ENCODE peak calls at places on chromosome 17, in nine cellular contexts. S is hepatocyte, J is OCI-LY7, C is PC-9, M is GM23338, R is SK-N-SH, O is PC-3, B is MM.1S, H is HCT116. L is an unnamed sample.

GRCh38 chr17:70855401-70856054 is 686.2 kb downstream of the KCNJ2 start:
- DNase-seq in S (no peak), J (no peak), C (no peak), M (no peak), R (no peak), O (peak; percentile 87), B (no peak), H (no peak), L (no peak)

GRCh38 chr17:38464723-38465419 is 36.6 kb downstream of the ARHGAP23 start:
- DNase-seq in S (peak; percentile 89), J (no peak), C (no peak), M (peak; percentile 21), R (peak; percentile 96), O (no peak), B (no peak), H (peak; percentile 64), L (no peak)

GRCh38 chr17:19003966-19004600 is 481 bp downstream of the FAM83G start:
- DNase-seq in S (peak; percentile 81), J (no peak), C (no peak), M (peak; percentile 65), R (peak; percentile 54), O (no peak), B (peak; percentile 10), H (no peak), L (peak; percentile 52)

GRCh38 chr17:62933986-62934385 is 32.0 kb upstream of the TANC2 start:
- DNase-seq in S (peak; percentile 35), J (no peak), C (no peak), M (no peak), R (no peak), O (no peak), B (no peak), H (no peak), L (no peak)

GRCh38 chr17:42165751-42166150 is 11.0 kb upstream of the RAB5C start:
- DNase-seq in S (no peak), J (no peak), C (no peak), M (no peak), R (no peak), O (no peak), B (no peak), H (no peak), L (no peak)

GRCh38 chr17:74213897-74214386 is 571 bp downstream of the TTYH2 start:
- DNase-seq in S (no peak), J (peak; percentile 54), C (no peak), M (peak; percentile 44), R (no peak), O (no peak), B (no peak), H (no peak), L (no peak)

GRCh38 chr17:15918661-15919259 is 26.2 kb upstream of the ADORA2B start:
- DNase-seq in S (no peak), J (no peak), C (no peak), M (no peak), R (no peak), O (peak; percentile 75), B (no peak), H (no peak), L (no peak)

GRCh38 chr17:37527249-37527851 is 37.7 kb downstream of the DUSP14 start:
- DNase-seq in S (peak; percentile 72), J (peak; percentile 72), C (no peak), M (peak; percentile 92), R (peak; percentile 53), O (peak; percentile 67), B (peak; percentile 63), H (peak; percentile 38), L (peak; percentile 87)

GRCh38 chr17:62792122-62792800 is 15.9 kb downstream of the MARCHF10 start:
- DNase-seq in S (no peak), J (no peak), C (peak; percentile 98), M (no peak), R (no peak), O (peak; percentile 98), B (no peak), H (peak; percentile 61), L (no peak)

GRCh38 chr17:38730526-38731379 is 612 bp downstream of the CISD3 start:
- DNase-seq in S (peak; percentile 87), J (peak; percentile 25), C (peak; percentile 64), M (peak; percentile 69), R (peak; percentile 80), O (peak; percentile 46), B (peak; percentile 27), H (no peak), L (peak; percentile 74)

GRCh38 chr17:9977175-9977574 is 72.1 kb upstream of the RCVRN start:
- DNase-seq in S (no peak), J (no peak), C (no peak), M (no peak), R (no peak), O (no peak), B (no peak), H (no peak), L (no peak)

GRCh38 chr17:63698886-63699637 is 863 bp downstream of the LIMD2 start:
- DNase-seq in S (peak; percentile 45), J (peak; percentile 95), C (no peak), M (peak; percentile 65), R (no peak), O (peak; percentile 25), B (peak; percentile 33), H (no peak), L (peak; percentile 93)

GRCh38 chr17:67072885-67073284 is 28.5 kb downstream of the CACNG1 start:
- DNase-seq in S (no peak), J (no peak), C (no peak), M (no peak), R (no peak), O (no peak), B (no peak), H (no peak), L (no peak)
- H3K9me2 ChIP-seq in S (no peaks in the 10 kb centered on the region), J (no peaks in the 10 kb centered on the region), C (no peaks in the 10 kb centered on the region), M (no peaks in the 10 kb centered on the region), R (no peaks in the 10 kb centered on the region), O (no peaks in the 10 kb centered on the region), B (no peaks in the 10 kb centered on the region), H (no peaks in the 10 kb centered on the region), L (no peaks in the 10 kb centered on the region)

GRCh38 chr17:48995332-48995870 is 1.8 kb upstream of the IGF2BP1 start:
- DNase-seq in S (peak; percentile 35), J (peak; percentile 24), C (no peak), M (peak; percentile 90), R (no peak), O (no peak), B (no peak), H (no peak), L (no peak)

GRCh38 chr17:48995871-48996695 is 1.1 kb upstream of the IGF2BP1 start:
- DNase-seq in S (peak; percentile 87), J (peak; percentile 66), C (no peak), M (peak; percentile 96), R (peak; percentile 65), O (no peak), B (no peak), H (no peak), L (no peak)

GRCh38 chr17:48997103-48997826 is at the start of gene IGF2BP1:
- DNase-seq in S (peak; percentile 88), J (peak; percentile 70), C (no peak), M (peak; percentile 88), R (peak; percentile 61), O (no peak), B (no peak), H (no peak), L (no peak)

GRCh38 chr17:48997827-48998556 is 807 bp downstream of the IGF2BP1 start:
- DNase-seq in S (peak; percentile 58), J (peak; percentile 35), C (no peak), M (peak; percentile 38), R (peak; percentile 58), O (no peak), B (no peak), H (no peak), L (no peak)

DNA sequence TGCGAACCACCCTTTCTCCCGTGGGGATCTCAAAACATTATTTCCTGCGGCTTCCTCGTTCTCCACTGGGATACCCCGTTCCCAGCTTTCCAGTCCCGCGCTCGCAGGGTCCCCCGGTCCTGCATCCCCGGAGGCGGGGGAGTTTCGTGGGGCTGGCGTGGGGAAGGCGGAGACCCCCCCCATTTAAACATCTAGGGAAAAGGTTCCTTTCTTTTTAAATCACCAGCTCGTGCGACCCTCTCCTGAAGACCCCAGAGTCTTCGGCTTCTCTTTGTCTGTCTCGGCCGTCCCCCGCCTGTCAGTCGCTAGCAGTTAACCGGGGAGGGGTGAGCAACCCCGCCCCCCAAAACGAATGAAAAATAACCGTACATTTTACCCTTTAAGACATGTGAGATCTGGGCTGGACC is 486 bp upstream of the IGF2BP1 start:
- DNase-seq in S (peak; percentile 64), J (no peak), C (no peak), M (no peak), R (no peak), O (no peak), B (no peak), H (no peak), L (no peak)
- H3K4me3 ChIP-seq in S (peak overlapping the region; percentile 87), J (peak overlapping the region; percentile 83), C (peak overlapping the region; percentile 96), M (peak overlapping the region; percentile 78), R (no peak overlapping the region), O (no peak overlapping the region), B (no peak overlapping the region), H (no peak overlapping the region), L (no peak overlapping the region)

GRCh38 chr17:77769215-77769614 is 189.3 kb upstream of the TNRC6C start:
- DNase-seq in S (no peak), J (no peak), C (no peak), M (no peak), R (no peak), O (peak; percentile 26), B (peak; percentile 21), H (no peak), L (no peak)

GRCh38 chr17:77765292-77765691 is 193.2 kb upstream of the TNRC6C start:
- DNase-seq in S (no peak), J (no peak), C (no peak), M (no peak), R (no peak), O (no peak), B (no peak), H (no peak), L (no peak)

GRCh38 chr17:77767148-77767547 is 191.4 kb upstream of the TNRC6C start:
- DNase-seq in S (no peak), J (no peak), C (no peak), M (no peak), R (no peak), O (no peak), B (no peak), H (no peak), L (no peak)

GRCh38 chr17:77768475-77768874 is 190.0 kb upstream of the TNRC6C start:
- DNase-seq in S (peak; percentile 47), J (no peak), C (no peak), M (no peak), R (no peak), O (no peak), B (peak; percentile 43), H (no peak), L (no peak)

DNA sequence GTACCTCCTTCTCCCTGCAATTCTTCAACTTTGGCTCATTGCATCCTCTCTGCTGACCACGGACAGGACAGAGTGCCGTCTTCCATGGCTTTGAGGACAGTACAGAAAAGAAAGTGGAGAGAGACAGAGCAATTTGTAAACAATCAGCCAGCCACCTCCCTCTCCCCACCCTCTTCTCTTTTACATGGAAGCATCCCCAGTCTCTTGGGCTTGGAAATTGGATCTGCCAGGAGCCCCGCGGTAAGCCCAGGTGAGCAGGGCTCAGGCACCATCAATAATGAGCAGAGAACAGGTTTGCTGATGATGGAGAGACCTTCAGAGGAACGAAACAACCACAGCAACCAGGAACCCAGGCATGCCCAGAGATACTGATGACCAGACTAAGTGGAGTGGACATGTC is 194.9 kb upstream of the TNRC6C start:
- DNase-seq in S (no peak), J (no peak), C (no peak), M (no peak), R (no peak), O (no peak), B (no peak), H (no peak), L (no peak)
- H3K36me3 ChIP-seq in S (no peaks in the 10 kb centered on the region), J (no peaks in the 10 kb centered on the region), C (no peaks in the 10 kb centered on the region), M (no peaks in the 10 kb centered on the region), R (no peaks in the 10 kb centered on the region), O (no peaks in the 10 kb centered on the region), B (no peaks in the 10 kb centered on the region), H (no peaks in the 10 kb centered on the region), L (no peaks in the 10 kb centered on the region)

GRCh38 chr17:72426321-72426720 is 305.5 kb downstream of the SOX9 start:
- DNase-seq in S (no peak), J (no peak), C (no peak), M (no peak), R (no peak), O (no peak), B (no peak), H (no peak), L (no peak)
- H3K9me2 ChIP-seq in S (no peaks in the 10 kb centered on the region), J (no peaks in the 10 kb centered on the region), C (no peaks in the 10 kb centered on the region), M (no peaks in the 10 kb centered on the region), R (no peaks in the 10 kb centered on the region), O (no peaks in the 10 kb centered on the region), B (no peaks in the 10 kb centered on the region), H (no peaks in the 10 kb centered on the region), L (no peaks in the 10 kb centered on the region)